ENCODE peak calls at places on chromosomes 6 and 20, in five cellular contexts. U, D, A, C and E are unnamed samples.
A peak's percentile ranks its signal among the peaks of the same experiment; 100 is the strongest.

GRCh38 chr6:142570221-142570671 is 268.4 kb downstream of the ADGRG6 start:
- DNase-seq in D (peak; percentile 68), C (no peak), A (no peak), U (no peak), E (peak; percentile 15)

GRCh38 chr20:60372822-60373221 is 414.6 kb downstream of the CDH26 start:
- DNase-seq in A (peak; percentile 3), U (no peak), C (no peak), D (no peak), E (no peak)

GRCh38 chr6:106886922-106887797 is 87.4 kb downstream of the CD24 start:
- DNase-seq in D (no peak), C (peak; percentile 20), U (no peak), A (no peak), E (no peak)

GRCh38 chr20:42775866-42776265 is 413.8 kb downstream of the PTPRT start:
- DNase-seq in D (no peak), A (no peak), C (peak; percentile 19), U (no peak), E (no peak)

GRCh38 chr20:21534453-21534852 is 20.6 kb upstream of the NKX2-2 start:
- DNase-seq in A (no peak), C (no peak), D (no peak), U (no peak), E (no peak)

GRCh38 chr6:35782424-35782823 is 1.6 kb downstream of the CLPSL1 start:
- DNase-seq in D (no peak), A (peak; percentile 69), U (no peak), C (no peak), E (no peak)

GRCh38 chr6:77034161-77034560 is 429.1 kb downstream of the HTR1B start:
- DNase-seq in U (no peak), D (peak; percentile 84), A (no peak), C (no peak), E (peak; percentile 67)

GRCh38 chr6:41430875-41431274 is 95.5 kb downstream of the NCR2 start:
- DNase-seq in U (no peak), A (peak; percentile 39), C (no peak), D (peak; percentile 72), E (no peak)

GRCh38 chr6:83190596-83190995 is 2.5 kb downstream of the PGM3 start:
- DNase-seq in U (no peak), D (no peak), C (no peak), A (no peak), E (no peak)

GRCh38 chr6:142846883-142847287 is 98.1 kb downstream of the HIVEP2 start:
- DNase-seq in D (peak; percentile 80), A (no peak), U (no peak), C (no peak), E (peak; percentile 61)

GRCh38 chr20:48215536-48215935 is 430.3 kb upstream of the SULF2 start:
- DNase-seq in A (peak; percentile 36), U (no peak), D (peak; percentile 43), C (no peak), E (no peak)

GRCh38 chr20:48621256-48622078 is 206.3 kb downstream of the PREX1 start:
- DNase-seq in D (peak; percentile 38), C (peak; percentile 45), U (no peak), A (peak; percentile 76), E (no peak)

GRCh38 chr6:137159912-137160311 is 13.5 kb downstream of the IL22RA2 start:
- DNase-seq in U (no peak), D (no peak), A (no peak), C (no peak), E (no peak)

GRCh38 chr6:109718991-109719390 is 27.9 kb downstream of the FIG4 start:
- DNase-seq in A (no peak), C (no peak), U (no peak), D (no peak), E (no peak)

GRCh38 chr6:6246539-6246938 is 73.9 kb downstream of the F13A1 start:
- DNase-seq in A (no peak), D (no peak), U (no peak), C (no peak), E (no peak)

GRCh38 chr6:45881705-45882435 is 133.8 kb downstream of the CLIC5 start:
- DNase-seq in D (no peak), C (no peak), A (no peak), U (no peak), E (no peak)

GRCh38 chr6:22112490-22112889 is 184.3 kb downstream of the PRL start:
- DNase-seq in A (no peak), U (no peak), D (no peak), C (no peak), E (no peak)

GRCh38 chr6:98832282-98833100 is 1.9 kb upstream of the POU3F2 start:
- DNase-seq in C (no peak), A (no peak), D (no peak), U (no peak), E (peak; percentile 24)

GRCh38 chr6:98747960-98748359 is 86.4 kb upstream of the POU3F2 start:
- DNase-seq in U (no peak), A (no peak), C (no peak), D (no peak), E (no peak)

GRCh38 chr20:36613974-36614373 is 8.4 kb downstream of the RAB5IF start:
- DNase-seq in A (peak; percentile 33), C (no peak), D (no peak), U (no peak), E (no peak)

GRCh38 chr6:56807335-56807991 is 147.4 kb upstream of the BEND6 start:
- DNase-seq in U (no peak), D (no peak), A (no peak), C (no peak), E (no peak)

GRCh38 chr6:25585225-25585624 is 66.8 kb upstream of the SCGN start:
- DNase-seq in A (no peak), D (no peak), C (no peak), U (no peak), E (no peak)

GRCh38 chr6:474454-475185 is 83.1 kb downstream of the IRF4 start:
- DNase-seq in C (no peak), A (no peak), U (peak; percentile 16), D (no peak), E (no peak)

GRCh38 chr20:35298264-35298663 is 6.0 kb upstream of the FAM83C start:
- DNase-seq in A (no peak), C (no peak), D (no peak), U (no peak), E (no peak)

GRCh38 chr20:34141293-34141692 is 29.2 kb upstream of the EIF2S2 start:
- DNase-seq in C (no peak), U (no peak), A (no peak), D (no peak), E (no peak)

GRCh38 chr6:101840100-101840499 is 446.6 kb downstream of the GRIK2 start:
- DNase-seq in D (no peak), C (peak; percentile 1), U (no peak), A (no peak), E (no peak)

GRCh38 chr6:100176321-100176950 is 182.4 kb upstream of the MCHR2 start:
- DNase-seq in A (peak; percentile 53), D (peak; percentile 65), C (peak; percentile 29), U (peak; percentile 47), E (peak; percentile 27)

GRCh38 chr20:11261533-11262000 is 587.8 kb upstream of the JAG1 start:
- DNase-seq in U (no peak), A (no peak), D (peak; percentile 34), C (no peak), E (peak; percentile 59)

GRCh38 chr20:4014031-4014474 is 1.3 kb downstream of the RNF24 start:
- DNase-seq in D (peak; percentile 84), A (peak; percentile 60), C (peak; percentile 73), U (peak; percentile 41), E (peak; percentile 47)

GRCh38 chr6:113626470-113626869 is 230.7 kb upstream of the MARCKS start:
- DNase-seq in D (no peak), C (no peak), A (no peak), U (no peak), E (no peak)

GRCh38 chr6:139659196-139659595 is 284.7 kb upstream of the CITED2 start:
- DNase-seq in D (no peak), C (no peak), A (no peak), U (no peak), E (no peak)

GRCh38 chr6:2505624-2506023 is 245.1 kb downstream of the MYLK4 start:
- DNase-seq in D (no peak), U (no peak), A (no peak), C (no peak), E (no peak)

GRCh38 chr6:7235712-7236311 is 77.2 kb downstream of the SSR1 start:
- DNase-seq in U (no peak), D (no peak), C (no peak), A (peak; percentile 34), E (no peak)

GRCh38 chr6:39998126-39998525 is 63.9 kb upstream of the MOCS1 start:
- DNase-seq in U (no peak), A (no peak), D (no peak), C (no peak), E (no peak)